ENCODE peak calls at places on chromosomes 12 and 14, in four cellular contexts. D, M, E and A are unnamed samples.

GRCh38 chr12:68530965-68531364 is 79.7 kb upstream of the RAP1B start:
- DNase-seq in D (no peak), M (no peak), E (peak), A (no peak)

GRCh38 chr12:49979791-49980190 is 7.0 kb downstream of the AQP6 start:
- DNase-seq in D (no peak), E (no peak), M (no peak), A (no peak)

GRCh38 chr14:70186826-70187483 is 1.8 kb downstream of the SLC8A3 start:
- DNase-seq in D (no peak), E (no peak), M (no peak), A (no peak)

GRCh38 chr14:61322799-61323290 is 1.5 kb downstream of the PRKCH start:
- DNase-seq in E (no peak), D (no peak), M (no peak), A (no peak)

GRCh38 chr14:30771595-30771994 is 102.8 kb upstream of the COCH start:
- DNase-seq in D (no peak), M (no peak), E (no peak), A (no peak)

GRCh38 chr12:6941267-6941666 is 2.3 kb upstream of the RNU7-1 start:
- DNase-seq in D (no peak), E (no peak), M (no peak), A (no peak)

GRCh38 chr14:73251516-73252215 is 14.4 kb downstream of the PAPLN start:
- DNase-seq in D (no peak), E (no peak), M (no peak), A (peak)

GRCh38 chr14:73743431-73743931 is 29.3 kb upstream of the PNMA1 start:
- DNase-seq in D (peak), M (peak), E (no peak), A (peak)

GRCh38 chr12:46824709-46825108 is 1.1 kb downstream of the SLC38A4 start:
- DNase-seq in M (no peak), D (no peak), E (no peak), A (no peak)

GRCh38 chr12:101793401-101793800 is 37.4 kb downstream of the GNPTAB start:
- DNase-seq in M (no peak), D (no peak), E (no peak), A (no peak)

GRCh38 chr12:107119091-107119490 is 25.7 kb upstream of the CRY1 start:
- DNase-seq in E (no peak), D (no peak), M (no peak), A (no peak)

GRCh38 chr12:124125472-124125871 is 152.5 kb downstream of the ZNF664 start:
- DNase-seq in E (no peak), M (no peak), D (no peak), A (no peak)

GRCh38 chr14:96227428-96227827 is 22.8 kb downstream of the BDKRB2 start:
- DNase-seq in E (no peak), D (no peak), M (no peak), A (no peak)

GRCh38 chr12:28253175-28253641 is 63.0 kb downstream of the CCDC91 start:
- DNase-seq in M (peak), D (no peak), E (no peak), A (no peak)

GRCh38 chr12:92030618-92031017 is 115.0 kb downstream of the BTG1 start:
- DNase-seq in D (peak), M (peak), E (peak), A (no peak)

GRCh38 chr12:109951751-109952150 is 44.4 kb downstream of the GIT2 start:
- DNase-seq in D (no peak), E (no peak), M (no peak), A (no peak)

GRCh38 chr12:124053855-124054254 is 80.8 kb downstream of the ZNF664 start:
- DNase-seq in E (no peak), M (no peak), D (no peak), A (peak)

GRCh38 chr14:71711619-71712018 is 220.6 kb upstream of the RGS6 start:
- DNase-seq in M (no peak), D (no peak), E (no peak), A (no peak)

GRCh38 chr12:92602476-92602875 is 100.3 kb upstream of the PLEKHG7 start:
- DNase-seq in D (no peak), E (no peak), M (no peak), A (no peak)

GRCh38 chr12:45191239-45191638 is 24.7 kb upstream of the ANO6 start:
- DNase-seq in M (no peak), D (no peak), E (no peak), A (no peak)

GRCh38 chr12:81627336-81628189 is 131.6 kb downstream of the PPFIA2 start:
- DNase-seq in E (no peak), D (no peak), M (no peak), A (no peak)

GRCh38 chr12:62655524-62656160 is 189.0 kb downstream of the MON2 start:
- DNase-seq in M (no peak), E (no peak), D (no peak), A (no peak)

GRCh38 chr14:54796961-54797360 is 105.7 kb downstream of the GCH1 start:
- DNase-seq in D (no peak), M (no peak), E (no peak), A (no peak)

GRCh38 chr12:66776974-66777373 is 98.1 kb upstream of the GRIP1 start:
- DNase-seq in M (no peak), D (no peak), E (no peak), A (no peak)